ENCODE peak calls at places on chromosomes 3 and 15, in nine cellular contexts. E is H54; F is activated naive CD8-positive, alpha-beta T cell treated with anti-CD3 and anti-CD28 coated beads, Interleukin-2, amount 50 U/mL, for 16 hours; K is dorsolateral prefrontal cortex; B is suprapubic skin; L is activated gamma-delta T cell; O is T1000; W is islet precursor cell; U is T follicular helper cell. I is an unnamed sample.

GRCh38 chr3:79906106-79906505 is 138.3 kb upstream of the ROBO1 start:
- DNase-seq in E (no peak), F (no peak), K (no peak), B (no peak), L (no peak), O (no peak), W (no peak), U (no peak), I (no peak)

GRCh38 chr15:67134577-67135492 is 69.4 kb downstream of the SMAD3 start:
- DNase-seq in E (no peak), F (no peak), K (no peak), B (no peak), L (no peak), O (no peak), W (no peak), U (no peak), I (no peak)

GRCh38 chr15:68228971-68229385 is 550 bp downstream of the CLN6 start:
- DNase-seq in E (peak; percentile 23), F (no peak), K (no peak), B (peak; percentile 78), L (no peak), O (no peak), W (no peak), U (no peak), I (no peak)

GRCh38 chr15:49435201-49435600 is 12.2 kb downstream of the FGF7 start:
- DNase-seq in E (no peak), F (no peak), K (no peak), B (no peak), L (no peak), O (no peak), W (no peak), U (no peak), I (no peak)

GRCh38 chr15:93210995-93211394 is 122.0 kb upstream of the RGMA start:
- DNase-seq in E (no peak), F (no peak), K (no peak), B (no peak), L (no peak), O (no peak), W (peak; percentile 66), U (no peak), I (peak; percentile 33)

GRCh38 chr3:175861916-175862315 is 1002.8 kb downstream of the NAALADL2 start:
- DNase-seq in E (no peak), F (no peak), K (no peak), B (no peak), L (no peak), O (no peak), W (no peak), U (no peak), I (no peak)

GRCh38 chr3:158456114-158456513 is 114.9 kb upstream of the MLF1 start:
- DNase-seq in E (no peak), F (no peak), K (no peak), B (no peak), L (no peak), O (no peak), W (no peak), U (no peak), I (no peak)

GRCh38 chr3:152359385-152360248 is 90.9 kb downstream of the MBNL1 start:
- DNase-seq in E (no peak), F (no peak), K (no peak), B (no peak), L (no peak), O (no peak), W (no peak), U (no peak), I (peak; percentile 72)

GRCh38 chr3:113890256-113890900 is 51.8 kb downstream of the GRAMD1C start:
- DNase-seq in E (no peak), F (no peak), K (no peak), B (no peak), L (no peak), O (no peak), W (no peak), U (no peak), I (peak; percentile 29)

GRCh38 chr3:39783730-39784129 is 25.7 kb upstream of the MYRIP start:
- DNase-seq in E (no peak), F (no peak), K (no peak), B (no peak), L (no peak), O (no peak), W (no peak), U (no peak), I (no peak)

GRCh38 chr15:51265037-51265555 is 73.3 kb downstream of the CYP19A1 start:
- DNase-seq in E (no peak), F (no peak), K (no peak), B (no peak), L (no peak), O (no peak), W (no peak), U (no peak), I (no peak)

GRCh38 chr3:124664804-124665203 is 65.4 kb upstream of the UMPS start:
- DNase-seq in E (no peak), F (no peak), K (no peak), B (no peak), L (no peak), O (no peak), W (no peak), U (no peak), I (no peak)

GRCh38 chr15:49151831-49152230 is 3.6 kb downstream of the COPS2 start:
- DNase-seq in E (no peak), F (no peak), K (no peak), B (no peak), L (no peak), O (no peak), W (no peak), U (no peak), I (no peak)

I was measured in epithelial cell of esophagus.